ENCODE peak calls at places on chromosomes 2 and 18, in six cellular contexts. One of them, this sample, is unnamed.

GRCh38 chr18:59748628-59749360 is 51.6 kb upstream of the CCBE1 start:
- DNase-seq in A549: no peak
- DNase-seq in K562: no peak
- DNase-seq in HAP-1: no peak
- DNase-seq in esophagus squamous epithelium: no peak
- DNase-seq in psoas muscle: no peak
- DNase-seq in this sample: no peak

GRCh38 chr2:164514491-164514890 is 106.8 kb downstream of the GRB14 start:
- DNase-seq in A549: no peak
- DNase-seq in psoas muscle: no peak
- DNase-seq in HAP-1: no peak
- DNase-seq in esophagus squamous epithelium: no peak
- DNase-seq in K562: no peak
- DNase-seq in this sample: no peak

GRCh38 chr2:119264781-119265692 is 41.4 kb downstream of the STEAP3 start:
- DNase-seq in esophagus squamous epithelium: no peak
- DNase-seq in psoas muscle: peak; percentile 68
- DNase-seq in HAP-1: peak; percentile 66
- DNase-seq in K562: peak; percentile 64
- DNase-seq in A549: peak; percentile 60
- DNase-seq in this sample: no peak

GRCh38 chr18:24995738-24996137 is 356.2 kb downstream of the ZNF521 start:
- DNase-seq in psoas muscle: no peak
- DNase-seq in HAP-1: no peak
- DNase-seq in A549: no peak
- DNase-seq in esophagus squamous epithelium: no peak
- DNase-seq in K562: no peak
- DNase-seq in this sample: no peak

GRCh38 chr2:157173740-157174184 is 83.7 kb upstream of the GALNT5 start:
- DNase-seq in psoas muscle: no peak
- DNase-seq in K562: no peak
- DNase-seq in esophagus squamous epithelium: no peak
- DNase-seq in HAP-1: peak; percentile 21
- DNase-seq in A549: peak; percentile 60
- DNase-seq in this sample: no peak

GRCh38 chr2:234422242-234422641 is 74.6 kb downstream of the ARL4C start:
- DNase-seq in esophagus squamous epithelium: no peak
- DNase-seq in HAP-1: no peak
- DNase-seq in psoas muscle: no peak
- DNase-seq in K562: no peak
- DNase-seq in A549: peak; percentile 85
- DNase-seq in this sample: no peak

GRCh38 chr2:205650450-205650849 is 31.9 kb upstream of the NRP2 start:
- DNase-seq in HAP-1: peak; percentile 68
- DNase-seq in psoas muscle: no peak
- DNase-seq in A549: no peak
- DNase-seq in esophagus squamous epithelium: no peak
- DNase-seq in K562: no peak
- DNase-seq in this sample: no peak

GRCh38 chr2:25251032-25251460 is 82.7 kb upstream of the POMC start:
- DNase-seq in HAP-1: no peak
- DNase-seq in A549: no peak
- DNase-seq in psoas muscle: no peak
- DNase-seq in K562: no peak
- DNase-seq in esophagus squamous epithelium: no peak
- DNase-seq in this sample: no peak

GRCh38 chr18:65415167-65415566 is 335.6 kb upstream of the CDH7 start:
- DNase-seq in A549: no peak
- DNase-seq in K562: no peak
- DNase-seq in esophagus squamous epithelium: no peak
- DNase-seq in HAP-1: peak; percentile 24
- DNase-seq in psoas muscle: no peak
- DNase-seq in this sample: no peak

GRCh38 chr2:166665991-166666940 is 172.2 kb upstream of the SCN7A start:
- DNase-seq in K562: no peak
- DNase-seq in psoas muscle: no peak
- DNase-seq in esophagus squamous epithelium: no peak
- DNase-seq in HAP-1: no peak
- DNase-seq in A549: no peak
- DNase-seq in this sample: no peak

GRCh38 chr2:18976112-18976961 is 382.1 kb downstream of the OSR1 start:
- DNase-seq in esophagus squamous epithelium: no peak
- DNase-seq in A549: no peak
- DNase-seq in HAP-1: no peak
- DNase-seq in K562: no peak
- DNase-seq in psoas muscle: no peak
- DNase-seq in this sample: no peak

GRCh38 chr2:159195719-159196118 is 90.8 kb downstream of the WDSUB1 start:
- DNase-seq in A549: no peak
- DNase-seq in K562: no peak
- DNase-seq in psoas muscle: no peak
- DNase-seq in esophagus squamous epithelium: no peak
- DNase-seq in HAP-1: no peak
- DNase-seq in this sample: peak; percentile 53

GRCh38 chr2:229178706-229179105 is 92.4 kb downstream of the PID1 start:
- DNase-seq in esophagus squamous epithelium: no peak
- DNase-seq in K562: no peak
- DNase-seq in HAP-1: no peak
- DNase-seq in A549: no peak
- DNase-seq in psoas muscle: no peak
- DNase-seq in this sample: no peak

GRCh38 chr18:2070636-2071035 is 500.7 kb downstream of the METTL4 start:
- DNase-seq in A549: no peak
- DNase-seq in esophagus squamous epithelium: no peak
- DNase-seq in psoas muscle: no peak
- DNase-seq in K562: no peak
- DNase-seq in HAP-1: no peak
- DNase-seq in this sample: no peak

GRCh38 chr2:85259101-85259590 is 68.6 kb downstream of the TGOLN2 start:
- DNase-seq in K562: no peak
- DNase-seq in A549: no peak
- DNase-seq in HAP-1: peak; percentile 67
- DNase-seq in esophagus squamous epithelium: no peak
- DNase-seq in psoas muscle: no peak
- DNase-seq in this sample: no peak

GRCh38 chr18:44802508-44802907 is 121.8 kb downstream of the SETBP1 start:
- DNase-seq in psoas muscle: no peak
- DNase-seq in HAP-1: no peak
- DNase-seq in A549: no peak
- DNase-seq in esophagus squamous epithelium: no peak
- DNase-seq in K562: no peak
- DNase-seq in this sample: no peak

GRCh38 chr2:185738679-185739472 is at the start of gene FSIP2:
- DNase-seq in K562: peak; percentile 63
- DNase-seq in psoas muscle: peak; percentile 70
- DNase-seq in HAP-1: peak; percentile 95
- DNase-seq in esophagus squamous epithelium: no peak
- DNase-seq in A549: no peak
- DNase-seq in this sample: peak; percentile 5
- H3K4me3 ChIP-seq in K562: peak within 1 kb of the TSS; percentile 25
- H3K4me3 ChIP-seq in psoas muscle: peak within 1 kb of the TSS; percentile 51
- H3K4me3 ChIP-seq in HAP-1: peak within 1 kb of the TSS; percentile 47
- H3K4me3 ChIP-seq in esophagus squamous epithelium: peak within 1 kb of the TSS; percentile 47
- H3K4me3 ChIP-seq in A549: no peak within 1 kb of the TSS
- H3K4me3 ChIP-seq in this sample: no peak within 1 kb of the TSS

GRCh38 chr2:12617366-12617765 is 99.4 kb upstream of the TRIB2 start:
- DNase-seq in A549: no peak
- DNase-seq in psoas muscle: no peak
- DNase-seq in esophagus squamous epithelium: no peak
- DNase-seq in K562: no peak
- DNase-seq in HAP-1: no peak
- DNase-seq in this sample: no peak

GRCh38 chr2:12619975-12620374 is 96.8 kb upstream of the TRIB2 start:
- DNase-seq in A549: no peak
- DNase-seq in psoas muscle: peak; percentile 57
- DNase-seq in esophagus squamous epithelium: no peak
- DNase-seq in HAP-1: no peak
- DNase-seq in K562: no peak
- DNase-seq in this sample: no peak

GRCh38 chr2:12617853-12618252 is 98.9 kb upstream of the TRIB2 start:
- DNase-seq in HAP-1: no peak
- DNase-seq in psoas muscle: no peak
- DNase-seq in K562: no peak
- DNase-seq in esophagus squamous epithelium: no peak
- DNase-seq in A549: no peak
- DNase-seq in this sample: no peak

GRCh38 chr2:12618576-12618975 is 98.2 kb upstream of the TRIB2 start:
- DNase-seq in HAP-1: no peak
- DNase-seq in esophagus squamous epithelium: no peak
- DNase-seq in psoas muscle: no peak
- DNase-seq in A549: no peak
- DNase-seq in K562: no peak
- DNase-seq in this sample: no peak

DNA sequence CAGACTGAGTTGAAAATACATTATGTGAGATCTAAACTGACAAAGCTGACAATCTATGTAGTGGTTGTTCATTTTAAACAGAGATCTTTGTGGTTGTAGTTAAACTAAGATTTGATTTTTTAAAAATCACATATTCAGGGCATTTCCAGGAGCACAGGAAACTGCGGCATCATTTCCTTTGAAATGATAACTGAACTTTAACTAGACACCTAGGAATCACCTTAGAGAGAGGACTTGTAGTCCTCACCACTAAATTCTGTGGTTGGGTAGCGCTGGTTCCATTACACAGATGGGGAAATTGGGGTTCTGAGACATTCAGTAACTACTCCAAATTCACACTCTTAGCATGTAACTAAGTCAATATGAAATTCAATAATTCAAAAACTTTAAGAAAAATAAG is 96.0 kb upstream of the TRIB2 start:
- DNase-seq in HAP-1: no peak
- DNase-seq in esophagus squamous epithelium: no peak
- DNase-seq in K562: no peak
- DNase-seq in A549: no peak
- DNase-seq in psoas muscle: no peak
- DNase-seq in this sample: no peak
- H3K9me3 ChIP-seq in HAP-1: no peaks in the 10 kb centered on the region
- H3K9me3 ChIP-seq in esophagus squamous epithelium: no peaks in the 10 kb centered on the region
- H3K9me3 ChIP-seq in K562: no peaks in the 10 kb centered on the region
- H3K9me3 ChIP-seq in A549: no peaks in the 10 kb centered on the region
- H3K9me3 ChIP-seq in psoas muscle: no peaks in the 10 kb centered on the region
- H3K9me3 ChIP-seq in this sample: no peaks in the 10 kb centered on the region

GRCh38 chr2:61493523-61493942 is 22.6 kb upstream of the USP34 start:
- DNase-seq in psoas muscle: no peak
- DNase-seq in HAP-1: no peak
- DNase-seq in K562: no peak
- DNase-seq in A549: no peak
- DNase-seq in esophagus squamous epithelium: no peak
- DNase-seq in this sample: no peak
- H3K4me3 ChIP-seq in psoas muscle: no peak overlapping the region
- H3K4me3 ChIP-seq in HAP-1: no peak overlapping the region
- H3K4me3 ChIP-seq in K562: no peak overlapping the region
- H3K4me3 ChIP-seq in A549: no peak overlapping the region
- H3K4me3 ChIP-seq in esophagus squamous epithelium: no peak overlapping the region
- H3K4me3 ChIP-seq in this sample: no peak overlapping the region

GRCh38 chr18:80023173-80023572 is 11.1 kb upstream of the RBFA start:
- DNase-seq in A549: no peak
- DNase-seq in K562: no peak
- DNase-seq in esophagus squamous epithelium: no peak
- DNase-seq in psoas muscle: no peak
- DNase-seq in HAP-1: peak; percentile 60
- DNase-seq in this sample: no peak
- H3K9me3 ChIP-seq in A549: peaks cover 12% of the 10 kb centered on the region
- H3K9me3 ChIP-seq in K562: peaks cover 15% of the 10 kb centered on the region
- H3K9me3 ChIP-seq in esophagus squamous epithelium: peaks cover 73% of the 10 kb centered on the region
- H3K9me3 ChIP-seq in psoas muscle: peaks cover 81% of the 10 kb centered on the region
- H3K9me3 ChIP-seq in HAP-1: peaks cover 48% of the 10 kb centered on the region
- H3K9me3 ChIP-seq in this sample: peaks cover 22% of the 10 kb centered on the region

GRCh38 chr2:241321911-241322310 is 6.2 kb downstream of the SEPTIN2 start:
- DNase-seq in A549: no peak
- DNase-seq in HAP-1: no peak
- DNase-seq in esophagus squamous epithelium: no peak
- DNase-seq in K562: no peak
- DNase-seq in psoas muscle: no peak
- DNase-seq in this sample: no peak
- H3K4me3 ChIP-seq in A549: no peak overlapping the region
- H3K4me3 ChIP-seq in HAP-1: no peak overlapping the region
- H3K4me3 ChIP-seq in esophagus squamous epithelium: no peak overlapping the region
- H3K4me3 ChIP-seq in K562: no peak overlapping the region
- H3K4me3 ChIP-seq in psoas muscle: peak overlapping the region; percentile 10
- H3K4me3 ChIP-seq in this sample: no peak overlapping the region

GRCh38 chr2:27964067-27964466 is 73.5 kb downstream of the BABAM2 start:
- DNase-seq in HAP-1: no peak
- DNase-seq in A549: no peak
- DNase-seq in psoas muscle: no peak
- DNase-seq in K562: no peak
- DNase-seq in esophagus squamous epithelium: no peak
- DNase-seq in this sample: no peak
- H3K9me3 ChIP-seq in HAP-1: no peaks in the 10 kb centered on the region
- H3K9me3 ChIP-seq in A549: peaks cover 38% of the 10 kb centered on the region
- H3K9me3 ChIP-seq in psoas muscle: no peaks in the 10 kb centered on the region
- H3K9me3 ChIP-seq in K562: no peaks in the 10 kb centered on the region
- H3K9me3 ChIP-seq in esophagus squamous epithelium: peaks cover 5% of the 10 kb centered on the region
- H3K9me3 ChIP-seq in this sample: peaks cover 15% of the 10 kb centered on the region

GRCh38 chr2:161134547-161135518 is 25.4 kb upstream of the TANK start:
- DNase-seq in K562: no peak
- DNase-seq in esophagus squamous epithelium: no peak
- DNase-seq in HAP-1: no peak
- DNase-seq in A549: no peak
- DNase-seq in psoas muscle: no peak
- DNase-seq in this sample: peak; percentile 12

GRCh38 chr2:161138429-161138828 is 21.8 kb upstream of the TANK start:
- DNase-seq in HAP-1: no peak
- DNase-seq in psoas muscle: no peak
- DNase-seq in A549: no peak
- DNase-seq in esophagus squamous epithelium: no peak
- DNase-seq in K562: no peak
- DNase-seq in this sample: no peak

GRCh38 chr2:161136194-161136593 is 24.0 kb upstream of the TANK start:
- DNase-seq in psoas muscle: no peak
- DNase-seq in HAP-1: no peak
- DNase-seq in A549: no peak
- DNase-seq in esophagus squamous epithelium: no peak
- DNase-seq in K562: no peak
- DNase-seq in this sample: no peak

GRCh38 chr2:161139098-161139987 is 20.9 kb upstream of the TANK start:
- DNase-seq in esophagus squamous epithelium: no peak
- DNase-seq in A549: no peak
- DNase-seq in K562: no peak
- DNase-seq in psoas muscle: no peak
- DNase-seq in HAP-1: no peak
- DNase-seq in this sample: no peak

DNA sequence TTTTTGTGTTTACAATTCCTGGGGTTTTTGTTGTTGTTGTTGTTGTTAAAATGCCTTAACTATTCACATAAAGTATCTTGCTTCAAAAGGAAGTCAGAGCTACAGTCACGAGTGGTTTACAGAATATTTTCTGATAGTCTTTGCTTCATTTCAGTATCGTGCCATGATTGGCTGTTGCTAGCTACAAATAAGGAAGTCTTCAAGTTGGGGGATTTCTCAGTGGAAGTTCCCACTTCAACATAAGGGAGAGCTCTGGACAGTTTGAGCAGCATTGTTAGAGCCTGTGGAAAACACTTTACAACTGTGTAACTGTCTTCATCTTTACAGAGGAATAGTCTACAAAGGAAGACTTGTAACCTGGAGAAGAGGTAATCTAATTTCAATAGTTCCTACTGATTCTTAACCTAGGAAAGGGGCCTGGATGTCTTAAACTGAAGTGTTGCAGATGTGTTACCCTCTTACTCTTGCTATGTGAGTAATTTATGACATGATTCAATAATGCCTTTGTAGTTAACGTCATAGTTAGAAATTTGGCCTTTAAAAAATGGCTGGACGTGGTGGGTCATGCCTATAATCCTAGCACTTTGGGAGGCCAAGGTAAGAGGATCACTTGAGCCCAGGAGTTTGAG is 23.4 kb upstream of the TANK start:
- DNase-seq in psoas muscle: no peak
- DNase-seq in esophagus squamous epithelium: no peak
- DNase-seq in K562: no peak
- DNase-seq in HAP-1: no peak
- DNase-seq in A549: no peak
- DNase-seq in this sample: peak; percentile 18
- H3K4me3 ChIP-seq in psoas muscle: peak overlapping the region; percentile 46
- H3K4me3 ChIP-seq in esophagus squamous epithelium: peak overlapping the region; percentile 60
- H3K4me3 ChIP-seq in K562: no peak overlapping the region
- H3K4me3 ChIP-seq in HAP-1: no peak overlapping the region
- H3K4me3 ChIP-seq in A549: peak overlapping the region; percentile 16
- H3K4me3 ChIP-seq in this sample: no peak overlapping the region

This sample was measured in heart right ventricle.